ENCODE peak calls at places on chromosomes 5 and 9, in four cellular contexts. One of them, this sample, is unnamed.

GRCh38 chr5:103375356-103375755 is 116.8 kb downstream of the MACIR start:
- DNase-seq in heart left ventricle: no peak
- DNase-seq in sigmoid colon: no peak
- DNase-seq in fibroblast of the aortic adventitia: peak
- DNase-seq in this sample: peak

GRCh38 chr9:134485653-134486052 is 155.9 kb upstream of the COL5A1 start:
- DNase-seq in heart left ventricle: no peak
- DNase-seq in fibroblast of the aortic adventitia: no peak
- DNase-seq in sigmoid colon: peak
- DNase-seq in this sample: no peak

GRCh38 chr5:10581867-10582511 is 18.1 kb downstream of the ANKRD33B start:
- DNase-seq in sigmoid colon: no peak
- DNase-seq in fibroblast of the aortic adventitia: peak
- DNase-seq in heart left ventricle: no peak
- DNase-seq in this sample: no peak

GRCh38 chr5:36875789-36876388 is 680 bp upstream of the NIPBL start:
- DNase-seq in heart left ventricle: peak
- DNase-seq in sigmoid colon: peak
- DNase-seq in fibroblast of the aortic adventitia: peak
- DNase-seq in this sample: peak

GRCh38 chr9:78406933-78407332 is 110.0 kb downstream of the PSAT1 start:
- DNase-seq in heart left ventricle: no peak
- DNase-seq in sigmoid colon: no peak
- DNase-seq in fibroblast of the aortic adventitia: no peak
- DNase-seq in this sample: no peak

GRCh38 chr9:71741841-71742648 is 26.3 kb downstream of the CEMIP2 start:
- DNase-seq in heart left ventricle: no peak
- DNase-seq in fibroblast of the aortic adventitia: peak
- DNase-seq in sigmoid colon: no peak
- DNase-seq in this sample: peak

GRCh38 chr5:151208481-151208914 is 15.4 kb downstream of the CCDC69 start:
- DNase-seq in fibroblast of the aortic adventitia: peak
- DNase-seq in heart left ventricle: no peak
- DNase-seq in sigmoid colon: peak
- DNase-seq in this sample: no peak

GRCh38 chr5:176901260-176902101 is 2.3 kb upstream of the HK3 start:
- DNase-seq in sigmoid colon: peak
- DNase-seq in heart left ventricle: no peak
- DNase-seq in fibroblast of the aortic adventitia: no peak
- DNase-seq in this sample: no peak

GRCh38 chr5:177611446-177612214 is 11.7 kb downstream of the B4GALT7 start:
- DNase-seq in fibroblast of the aortic adventitia: no peak
- DNase-seq in sigmoid colon: no peak
- DNase-seq in heart left ventricle: no peak
- DNase-seq in this sample: no peak

GRCh38 chr9:85142461-85143401 is 473.2 kb downstream of the NTRK2 start:
- DNase-seq in heart left ventricle: no peak
- DNase-seq in sigmoid colon: no peak
- DNase-seq in fibroblast of the aortic adventitia: peak
- DNase-seq in this sample: peak

GRCh38 chr9:12464910-12465512 is 228.2 kb upstream of the TYRP1 start:
- DNase-seq in sigmoid colon: no peak
- DNase-seq in fibroblast of the aortic adventitia: peak
- DNase-seq in heart left ventricle: no peak
- DNase-seq in this sample: peak

GRCh38 chr5:36948041-36948440 is 71.5 kb downstream of the NIPBL start:
- DNase-seq in sigmoid colon: no peak
- DNase-seq in fibroblast of the aortic adventitia: peak
- DNase-seq in heart left ventricle: no peak
- DNase-seq in this sample: peak

DNA sequence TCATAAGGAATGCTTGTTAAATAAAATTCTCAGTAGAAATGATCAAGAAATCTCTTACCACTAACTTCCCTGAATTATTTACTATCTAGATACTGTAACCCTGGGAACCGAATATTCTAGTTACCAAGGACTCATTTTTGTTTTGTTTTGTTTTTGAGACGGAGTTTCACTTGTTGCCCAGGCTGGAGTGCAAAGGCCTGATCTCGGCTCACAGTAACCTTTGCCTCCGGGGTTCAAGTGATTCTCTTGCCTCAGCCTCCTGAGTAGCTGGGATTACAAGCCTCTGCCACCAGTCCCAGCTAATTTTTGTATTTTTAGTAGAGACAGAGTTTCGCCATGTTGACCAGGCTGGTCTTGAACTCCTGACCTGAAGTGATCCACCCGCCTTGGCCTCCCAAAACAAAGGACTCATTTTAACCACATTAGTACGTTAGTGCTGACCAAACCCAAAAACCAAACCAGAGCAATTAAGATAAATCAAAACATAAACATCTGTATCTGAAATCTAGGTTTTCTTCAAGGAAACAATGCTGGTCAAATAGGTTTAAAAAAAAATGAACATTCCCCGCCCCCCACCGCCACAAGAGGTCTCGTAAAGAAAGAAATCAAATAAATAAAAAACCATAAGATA is 3.7 kb downstream of the TXN start:
- DNase-seq in fibroblast of the aortic adventitia: no peak
- DNase-seq in heart left ventricle: no peak
- DNase-seq in sigmoid colon: no peak
- DNase-seq in this sample: peak
- TF ChIP-seq CTCF in fibroblast of the aortic adventitia: no peak
- TF ChIP-seq CTCF in heart left ventricle: no peak
- TF ChIP-seq CTCF in sigmoid colon: no peak
- TF ChIP-seq CTCF in this sample: no peak

GRCh38 chr5:76714771-76715483 is 999 bp upstream of the F2R start:
- DNase-seq in heart left ventricle: no peak
- DNase-seq in sigmoid colon: no peak
- DNase-seq in fibroblast of the aortic adventitia: no peak
- DNase-seq in this sample: no peak
- H3K4me3 ChIP-seq in heart left ventricle: peak
- H3K4me3 ChIP-seq in sigmoid colon: peak
- H3K4me3 ChIP-seq in fibroblast of the aortic adventitia: peak
- H3K4me3 ChIP-seq in this sample: peak

GRCh38 chr9:90444609-90445008 is 198.0 kb downstream of the DIRAS2 start:
- DNase-seq in heart left ventricle: no peak
- DNase-seq in fibroblast of the aortic adventitia: no peak
- DNase-seq in sigmoid colon: no peak
- DNase-seq in this sample: no peak
- TF ChIP-seq CTCF in heart left ventricle: no peak
- TF ChIP-seq CTCF in fibroblast of the aortic adventitia: no peak
- TF ChIP-seq CTCF in sigmoid colon: no peak
- TF ChIP-seq CTCF in this sample: no peak

DNA sequence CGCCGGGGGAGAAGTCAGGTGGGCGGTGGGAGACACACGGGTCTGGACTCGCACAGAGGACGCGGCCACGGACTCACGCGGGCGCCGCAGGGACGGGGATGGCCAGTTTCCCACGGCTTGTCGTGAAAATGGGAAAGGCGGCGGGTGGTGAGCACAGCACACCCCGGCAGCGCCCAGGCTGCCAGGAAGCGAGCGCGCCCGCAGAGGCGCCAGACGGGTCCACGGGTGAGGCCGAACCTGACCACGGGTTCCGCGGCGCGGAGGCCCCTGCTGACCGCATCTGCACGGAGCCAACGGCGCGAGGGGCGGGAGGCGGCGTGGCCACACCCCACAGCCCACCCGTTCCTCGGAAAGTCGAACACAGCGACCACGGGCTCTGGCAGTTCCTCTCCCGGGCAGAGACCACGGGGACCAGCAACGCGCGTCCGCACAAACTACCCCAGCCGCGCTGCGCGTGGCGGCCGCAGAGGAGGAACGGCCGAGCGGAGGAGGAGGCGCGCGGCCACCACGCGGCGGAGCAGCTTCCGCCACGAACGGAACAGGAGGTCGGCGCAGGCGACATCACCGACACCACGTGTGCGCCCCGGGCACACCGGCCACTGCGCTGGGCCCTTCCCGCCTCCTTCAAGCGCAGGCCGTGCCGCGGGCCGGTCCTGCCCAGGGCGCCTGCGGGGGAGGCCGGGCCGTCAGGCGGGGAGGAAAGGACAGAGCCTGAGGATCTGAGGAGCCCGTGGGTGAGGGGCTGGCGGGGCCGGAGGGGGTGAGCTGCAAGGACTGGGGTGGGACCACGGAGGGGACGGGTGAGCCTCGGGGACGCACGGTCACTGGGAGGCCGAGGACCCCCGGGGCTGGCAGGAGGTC is 5.6 kb downstream of the EXD3 start:
- DNase-seq in fibroblast of the aortic adventitia: no peak
- DNase-seq in sigmoid colon: no peak
- DNase-seq in heart left ventricle: no peak
- DNase-seq in this sample: no peak
- H3K4me3 ChIP-seq in fibroblast of the aortic adventitia: peak
- H3K4me3 ChIP-seq in sigmoid colon: peak
- H3K4me3 ChIP-seq in heart left ventricle: no peak
- H3K4me3 ChIP-seq in this sample: no peak

GRCh38 chr9:108125541-108125940 is 636.0 kb upstream of the KLF4 start:
- DNase-seq in sigmoid colon: no peak
- DNase-seq in fibroblast of the aortic adventitia: no peak
- DNase-seq in heart left ventricle: no peak
- DNase-seq in this sample: no peak
- TF ChIP-seq CTCF in sigmoid colon: no peak
- TF ChIP-seq CTCF in fibroblast of the aortic adventitia: peak
- TF ChIP-seq CTCF in heart left ventricle: peak
- TF ChIP-seq CTCF in this sample: peak

This sample was measured in fibroblast of pulmonary artery.